ENCODE peak calls at places on chromosomes 3 and 15, in five cellular contexts. F, Y, J, Z and T are unnamed samples.
A peak's percentile ranks its signal among the peaks of the same experiment; 100 is the strongest.

GRCh38 chr3:195731356-195731960 is 10.7 kb downstream of the MUC20 start:
- DNase-seq in J (no peak), F (no peak), Z (no peak), Y (peak; percentile 20), T (no peak)

GRCh38 chr3:78337801-78338211 is 1297.9 kb downstream of the ROBO2 start:
- DNase-seq in F (no peak), Y (no peak), Z (no peak), J (no peak), T (no peak)

GRCh38 chr3:105758451-105758850 is 110.4 kb downstream of the CBLB start:
- DNase-seq in Y (no peak), F (no peak), J (no peak), Z (no peak), T (no peak)

GRCh38 chr3:58351920-58352319 is 19.2 kb downstream of the PXK start:
- DNase-seq in F (peak; percentile 43), J (no peak), Y (no peak), Z (no peak), T (no peak)

GRCh38 chr15:41043276-41043675 is 72.8 kb downstream of the INO80 start:
- DNase-seq in Y (no peak), F (no peak), J (no peak), Z (no peak), T (no peak)

GRCh38 chr3:153438275-153438674 is 276.2 kb downstream of the RAP2B start:
- DNase-seq in Z (no peak), J (no peak), Y (no peak), F (no peak), T (no peak)

GRCh38 chr3:41370307-41370706 is 171.0 kb downstream of the CTNNB1 start:
- DNase-seq in Z (no peak), Y (no peak), J (no peak), F (no peak), T (no peak)

GRCh38 chr3:11195721-11196332 is 41.5 kb downstream of the HRH1 start:
- DNase-seq in F (no peak), J (no peak), Z (no peak), Y (no peak), T (no peak)

GRCh38 chr3:63824309-63824708 is 5.2 kb downstream of the C3orf49 start:
- DNase-seq in Y (no peak), Z (no peak), J (no peak), F (no peak), T (no peak)

GRCh38 chr3:55461896-55462295 is 25.2 kb downstream of the WNT5A start:
- DNase-seq in F (no peak), Y (no peak), Z (no peak), J (no peak), T (no peak)

GRCh38 chr3:174776123-174776522 is 83.0 kb upstream of the NAALADL2 start:
- DNase-seq in Y (no peak), Z (no peak), F (no peak), J (no peak), T (no peak)

GRCh38 chr15:63347074-63347859 is 34.4 kb downstream of the CA12 start:
- DNase-seq in Y (no peak), F (no peak), Z (no peak), J (no peak), T (no peak)

GRCh38 chr3:141302364-141303141 is 65.8 kb upstream of the ZBTB38 start:
- DNase-seq in J (no peak), F (no peak), Z (no peak), Y (no peak), T (no peak)

GRCh38 chr15:45181491-45182285 is 6.1 kb downstream of the SHF start:
- DNase-seq in F (no peak), Y (no peak), J (no peak), Z (no peak), T (no peak)

GRCh38 chr3:77605865-77606264 is 566.0 kb downstream of the ROBO2 start:
- DNase-seq in J (no peak), Y (no peak), F (no peak), Z (no peak), T (no peak)

GRCh38 chr3:12138044-12138443 is 20.7 kb downstream of the TIMP4 start:
- DNase-seq in Z (peak; percentile 35), J (no peak), F (no peak), Y (no peak), T (no peak)

GRCh38 chr3:151328298-151329036 is 882 bp downstream of the P2RY13 start:
- DNase-seq in Z (no peak), Y (no peak), J (no peak), F (no peak), T (no peak)

GRCh38 chr3:37997321-37997720 is 6.7 kb downstream of the VILL start:
- DNase-seq in J (no peak), Y (peak; percentile 66), F (no peak), Z (no peak), T (no peak)

GRCh38 chr3:43757613-43758012 is 66.9 kb downstream of the ABHD5 start:
- DNase-seq in Z (no peak), J (no peak), Y (no peak), F (no peak), T (no peak)

GRCh38 chr3:43759297-43759782 is 68.6 kb downstream of the ABHD5 start:
- DNase-seq in F (no peak), Z (no peak), Y (no peak), J (no peak), T (no peak)

GRCh38 chr3:43760951-43761350 is 70.2 kb downstream of the ABHD5 start:
- DNase-seq in Y (no peak), F (no peak), J (no peak), Z (no peak), T (no peak)

GRCh38 chr3:43755511-43756200 is 64.9 kb downstream of the ABHD5 start:
- DNase-seq in Y (no peak), F (no peak), J (no peak), Z (no peak), T (no peak)

GRCh38 chr3:43758826-43759225 is 68.1 kb downstream of the ABHD5 start:
- DNase-seq in J (no peak), Y (no peak), Z (no peak), F (no peak), T (no peak)
- H3K4me1 ChIP-seq in J (no peaks in the 10 kb centered on the region), Y (peaks cover 8% of the 10 kb centered on the region), Z (no peaks in the 10 kb centered on the region), F (peaks cover 23% of the 10 kb centered on the region), T (no peaks in the 10 kb centered on the region)

GRCh38 chr3:183635431-183636220 is at the start of gene KLHL24:
- DNase-seq in F (peak; percentile 93), Z (peak; percentile 95), J (peak; percentile 95), Y (peak; percentile 96), T (peak; percentile 92)
- TF ChIP-seq POLR2A in F (peak; percentile 98), Z (peak; percentile 99), J (peak; percentile 99), Y (peak; percentile 99), T (peak; percentile 99)

GRCh38 chr15:75653347-75653913 is 5.7 kb downstream of the SNX33 start:
- DNase-seq in Z (no peak), F (no peak), J (no peak), Y (peak; percentile 67), T (no peak)

GRCh38 chr15:75656813-75657212 is 9.1 kb downstream of the SNX33 start:
- DNase-seq in Y (no peak), Z (no peak), F (no peak), J (no peak), T (no peak)

GRCh38 chr15:75656331-75656730 is 8.6 kb downstream of the SNX33 start:
- DNase-seq in Z (no peak), F (no peak), Y (no peak), J (no peak), T (no peak)

GRCh38 chr15:75654201-75654907 is 6.6 kb downstream of the SNX33 start:
- DNase-seq in Z (no peak), Y (no peak), F (no peak), J (no peak), T (no peak)

DNA sequence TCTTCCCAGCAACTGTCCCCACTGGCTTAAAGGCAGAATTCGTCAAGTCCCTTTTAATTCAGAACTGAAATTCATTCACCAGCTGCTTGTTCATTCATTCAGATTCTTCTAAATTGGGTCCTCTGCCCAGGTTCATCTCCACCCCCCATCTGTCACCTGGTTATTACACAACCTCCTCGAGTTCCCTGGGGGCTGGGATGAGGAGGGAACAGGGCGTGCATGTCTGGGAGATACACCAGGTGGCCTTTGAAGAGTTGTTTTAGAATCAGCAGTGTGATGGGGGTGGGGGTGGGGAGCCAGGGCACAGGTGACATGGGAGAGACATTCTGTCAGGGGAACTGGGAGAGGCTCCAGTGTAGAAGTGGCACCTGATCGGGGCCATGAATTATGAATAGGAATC is 8.2 kb downstream of the SNX33 start:
- DNase-seq in Z (no peak), Y (no peak), J (no peak), F (no peak), T (no peak)
- H3K4me1 ChIP-seq in Z (peaks cover 52% of the 10 kb centered on the region), Y (peaks cover 65% of the 10 kb centered on the region), J (peaks cover 90% of the 10 kb centered on the region), F (peaks cover 72% of the 10 kb centered on the region), T (peaks cover 8% of the 10 kb centered on the region)

DNA sequence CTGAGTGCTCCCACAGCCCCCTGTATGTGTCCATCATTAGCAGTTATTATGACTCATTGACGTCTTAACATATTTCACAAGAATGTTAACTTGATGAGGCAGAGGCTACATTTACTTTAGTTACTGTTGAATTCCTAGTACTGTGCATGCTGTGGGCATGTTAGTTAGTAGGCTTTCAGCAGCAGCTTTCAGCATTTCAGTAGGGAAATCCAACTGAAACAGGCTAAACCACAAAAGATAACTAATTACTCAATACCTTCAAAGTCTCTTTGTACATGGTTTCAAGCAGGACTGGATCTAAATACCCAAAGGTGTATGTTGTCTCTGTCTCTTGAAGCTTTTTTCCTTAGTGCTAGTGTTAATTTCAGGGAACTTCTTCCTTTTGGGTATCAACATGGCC is 229.9 kb upstream of the SUCLG2 start:
- DNase-seq in F (no peak), Z (no peak), Y (no peak), J (no peak), T (no peak)
- TF ChIP-seq POLR2A in F (no peak), Z (no peak), Y (no peak), J (no peak), T (no peak)

DNA sequence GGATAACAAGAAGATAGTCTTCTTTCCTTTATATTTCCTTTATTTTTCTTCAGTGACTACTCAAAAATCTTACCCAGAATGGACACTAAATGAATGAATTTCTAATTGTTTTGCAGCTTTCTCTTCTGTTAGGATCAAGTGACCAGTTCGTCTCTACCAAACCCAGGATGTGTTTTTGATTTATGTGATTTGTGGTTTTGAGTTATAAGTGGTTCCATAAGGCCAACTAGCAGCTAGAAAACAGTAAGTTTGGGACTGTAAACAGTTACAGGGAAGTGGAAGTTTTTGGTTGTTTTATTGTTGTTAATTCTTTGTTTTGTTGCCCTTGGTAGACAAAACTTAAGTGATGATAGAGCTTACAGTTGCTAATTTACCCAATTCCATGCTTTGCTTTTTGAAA is 456.5 kb downstream of the IL5RA start:
- DNase-seq in F (no peak), Z (no peak), J (no peak), Y (no peak), T (no peak)
- H3K4me1 ChIP-seq in F (no peaks in the 10 kb centered on the region), Z (no peaks in the 10 kb centered on the region), J (peaks cover 11% of the 10 kb centered on the region), Y (no peaks in the 10 kb centered on the region), T (no peaks in the 10 kb centered on the region)

GRCh38 chr3:136196064-136196400 is at the start of gene MSL2:
- DNase-seq in Y (no peak), J (no peak), Z (peak; percentile 79), F (no peak), T (no peak)
- TF ChIP-seq POLR2A in Y (peak; percentile 83), J (no peak), Z (peak; percentile 67), F (peak; percentile 21), T (peak; percentile 76)

GRCh38 chr3:188624384-188624783 is 470.4 kb downstream of the LPP start:
- DNase-seq in Y (peak; percentile 87), Z (peak; percentile 29), J (peak; percentile 16), F (no peak), T (peak; percentile 31)
- H3K4me1 ChIP-seq in Y (peaks cover 19% of the 10 kb centered on the region), Z (peaks cover 8% of the 10 kb centered on the region), J (peaks cover 10% of the 10 kb centered on the region), F (no peaks in the 10 kb centered on the region), T (no peaks in the 10 kb centered on the region)